ENCODE peak calls at places on chromosomes 12 and 14, in eight cellular contexts. U is fibroblast of lung, K is lower leg skin, O is MCF 10A, Q is mesothelial cell of epicardium, W is psoas muscle, S is foreskin fibroblast, M is Calu3. I is an unnamed sample.

GRCh38 chr14:96271421-96271762 is 15.4 kb downstream of the BDKRB1 start:
- DNase-seq in U (no peak), K (no peak), O (peak; percentile 77), Q (no peak), W (no peak), S (no peak), M (no peak), I (no peak)

GRCh38 chr14:101225729-101226152 is 322.2 kb upstream of the RTL1 start:
- DNase-seq in U (no peak), K (peak; percentile 74), O (no peak), Q (peak; percentile 37), W (no peak), S (no peak), M (no peak), I (no peak)

GRCh38 chr12:50509009-50509663 is 4.4 kb downstream of the DIP2B start:
- DNase-seq in U (no peak), K (no peak), O (no peak), Q (no peak), W (no peak), S (no peak), M (no peak), I (no peak)

GRCh38 chr12:47082963-47083621 is 3.3 kb upstream of the AMIGO2 start:
- DNase-seq in U (peak; percentile 88), K (no peak), O (peak; percentile 95), Q (no peak), W (no peak), S (peak; percentile 93), M (peak; percentile 30), I (peak; percentile 95)

GRCh38 chr12:67302162-67302561 is 33.0 kb downstream of the CAND1 start:
- DNase-seq in U (no peak), K (no peak), O (no peak), Q (no peak), W (no peak), S (no peak), M (no peak), I (no peak)

GRCh38 chr14:31510222-31510621 is 22.4 kb upstream of the GPR33 start:
- DNase-seq in U (peak; percentile 37), K (no peak), O (peak; percentile 43), Q (no peak), W (no peak), S (peak; percentile 26), M (no peak), I (no peak)

GRCh38 chr12:46071769-46072624 is 81.6 kb upstream of the SCAF11 start:
- DNase-seq in U (peak; percentile 71), K (peak; percentile 92), O (peak; percentile 87), Q (peak; percentile 67), W (peak; percentile 31), S (peak; percentile 84), M (peak; percentile 78), I (peak; percentile 71)

GRCh38 chr12:127729381-127729780 is 537.6 kb upstream of the TMEM132C start:
- DNase-seq in U (no peak), K (no peak), O (peak; percentile 3), Q (no peak), W (no peak), S (peak; percentile 4), M (no peak), I (peak; percentile 3)

GRCh38 chr14:71013551-71014192 is 106.4 kb downstream of the PCNX1 start:
- DNase-seq in U (peak; percentile 34), K (no peak), O (no peak), Q (no peak), W (no peak), S (peak; percentile 8), M (no peak), I (no peak)

GRCh38 chr14:99698642-99699041 is 14.5 kb downstream of the CYP46A1 start:
- DNase-seq in U (no peak), K (no peak), O (no peak), Q (peak; percentile 16), W (no peak), S (no peak), M (no peak), I (no peak)

GRCh38 chr14:88590173-88590572 is 27.3 kb downstream of the ZC3H14 start:
- DNase-seq in U (peak; percentile 12), K (no peak), O (no peak), Q (no peak), W (no peak), S (peak; percentile 36), M (no peak), I (no peak)

GRCh38 chr12:121741743-121742142 is 29.2 kb downstream of the TMEM120B start:
- DNase-seq in U (no peak), K (no peak), O (no peak), Q (no peak), W (no peak), S (no peak), M (no peak), I (no peak)

GRCh38 chr12:68789144-68789878 is 18.7 kb upstream of the MDM2 start:
- DNase-seq in U (no peak), K (peak; percentile 49), O (no peak), Q (no peak), W (no peak), S (peak; percentile 37), M (no peak), I (no peak)

GRCh38 chr12:68785823-68786222 is 22.2 kb upstream of the MDM2 start:
- DNase-seq in U (no peak), K (no peak), O (no peak), Q (no peak), W (no peak), S (no peak), M (no peak), I (no peak)

GRCh38 chr12:68785358-68785757 is 22.6 kb upstream of the MDM2 start:
- DNase-seq in U (peak; percentile 39), K (no peak), O (no peak), Q (no peak), W (no peak), S (peak; percentile 64), M (no peak), I (peak; percentile 17)

GRCh38 chr12:68788554-68789143 is 19.3 kb upstream of the MDM2 start:
- DNase-seq in U (no peak), K (peak; percentile 3), O (no peak), Q (no peak), W (no peak), S (no peak), M (no peak), I (no peak)

GRCh38 chr12:68786929-68787328 is 21.0 kb upstream of the MDM2 start:
- DNase-seq in U (no peak), K (no peak), O (no peak), Q (no peak), W (no peak), S (peak; percentile 40), M (no peak), I (no peak)
- TF ChIP-seq CTCF in U (no peak), K (no peak), O (no peak), Q (no peak), W (peak; percentile 10), S (no peak), M (no peak), I (peak; percentile 30)

GRCh38 chr14:20866963-20867362 is 24.2 kb upstream of the RNASE3 start:
- DNase-seq in U (no peak), K (no peak), O (peak; percentile 24), Q (no peak), W (no peak), S (peak; percentile 3), M (peak; percentile 17), I (no peak)
- TF ChIP-seq CTCF in U (peak; percentile 32), K (no peak), O (peak; percentile 24), Q (no peak), W (no peak), S (peak; percentile 37), M (no peak), I (peak; percentile 73)

GRCh38 chr12:123431951-123432886 is 4.3 kb downstream of the RILPL2 start:
- DNase-seq in U (no peak), K (no peak), O (no peak), Q (no peak), W (no peak), S (no peak), M (no peak), I (no peak)

GRCh38 chr12:123435636-123436016 is 858 bp downstream of the RILPL2 start:
- DNase-seq in U (no peak), K (no peak), O (no peak), Q (no peak), W (no peak), S (no peak), M (no peak), I (no peak)

GRCh38 chr12:123436017-123436964 is at the start of gene RILPL2:
- DNase-seq in U (peak; percentile 81), K (peak; percentile 98), O (peak; percentile 81), Q (peak; percentile 82), W (peak; percentile 89), S (peak; percentile 94), M (peak; percentile 93), I (peak; percentile 87)

DNA sequence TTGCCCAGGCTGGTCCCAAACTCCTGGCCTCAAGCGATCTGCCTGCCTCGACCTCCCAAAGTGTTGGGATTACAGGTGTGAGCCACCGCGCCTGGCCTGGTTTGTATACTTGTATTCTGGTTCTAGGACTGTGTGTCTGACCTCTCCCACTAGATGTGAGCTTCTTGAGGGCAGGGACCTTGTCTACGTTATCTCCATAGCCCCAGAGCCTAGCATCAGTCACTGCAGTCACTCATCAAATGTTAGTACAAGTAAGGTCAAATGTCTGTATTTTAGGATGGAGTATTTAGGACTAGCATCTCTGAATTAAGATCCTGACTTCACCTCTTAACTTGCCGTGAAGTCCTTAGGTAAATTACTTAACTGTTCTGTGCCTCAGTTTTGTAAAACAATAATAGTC is 2.9 kb downstream of the RILPL2 start:
- DNase-seq in U (no peak), K (no peak), O (no peak), Q (no peak), W (no peak), S (no peak), M (no peak), I (no peak)
- TF ChIP-seq CTCF in U (no peak), K (no peak), O (no peak), Q (no peak), W (no peak), S (no peak), M (no peak), I (no peak)

GRCh38 chr12:79115743-79116142 is 251.2 kb downstream of the SYT1 start:
- DNase-seq in U (no peak), K (no peak), O (no peak), Q (no peak), W (no peak), S (no peak), M (no peak), I (no peak)

GRCh38 chr12:79119796-79120195 is 255.2 kb downstream of the SYT1 start:
- DNase-seq in U (no peak), K (no peak), O (no peak), Q (no peak), W (no peak), S (no peak), M (peak; percentile 6), I (no peak)

GRCh38 chr12:79124385-79124784 is 259.8 kb downstream of the SYT1 start:
- DNase-seq in U (no peak), K (no peak), O (no peak), Q (no peak), W (no peak), S (no peak), M (no peak), I (no peak)

GRCh38 chr12:79125358-79125757 is 260.8 kb downstream of the SYT1 start:
- DNase-seq in U (no peak), K (no peak), O (no peak), Q (no peak), W (no peak), S (no peak), M (no peak), I (no peak)

DNA sequence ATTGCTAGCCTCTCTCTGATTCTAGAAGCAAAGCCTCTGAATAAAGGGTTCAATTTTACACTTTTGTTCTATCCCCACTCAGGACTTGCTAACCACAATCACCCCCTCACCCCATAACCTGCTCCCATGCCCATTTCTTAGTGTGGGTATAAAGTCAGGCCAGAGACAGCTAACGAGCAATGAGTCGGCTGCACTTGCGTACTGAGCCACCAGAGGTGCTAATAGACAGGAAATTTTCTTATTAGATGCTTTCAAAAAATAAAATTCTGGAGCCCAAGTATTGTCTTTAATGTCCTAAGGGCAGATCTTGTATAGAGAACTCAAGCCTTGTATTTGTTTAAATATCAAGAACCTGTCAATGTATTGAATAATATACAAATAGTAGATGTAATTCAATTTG is 256.9 kb downstream of the SYT1 start:
- DNase-seq in U (no peak), K (no peak), O (peak; percentile 34), Q (no peak), W (no peak), S (peak; percentile 4), M (peak; percentile 14), I (no peak)
- TF ChIP-seq CTCF in U (no peak), K (no peak), O (peak; percentile 25), Q (no peak), W (no peak), S (peak; percentile 35), M (peak; percentile 45), I (peak; percentile 67)

I was measured in HFFc6.